ENCODE peak calls at places on chromosomes 4 and X, in four cellular contexts. L, D, M and S are unnamed samples.
A peak's percentile ranks its signal among the peaks of the same experiment; 100 is the strongest.

GRCh38 chr4:121070696-121071639 is 1.4 kb downstream of the NDNF start:
- DNase-seq in L (peak; percentile 13), D (peak; percentile 48), M (peak; percentile 25), S (no peak)

GRCh38 chr4:40662962-40663604 is 33.4 kb upstream of the RBM47 start:
- DNase-seq in L (peak; percentile 29), D (peak; percentile 23), M (no peak), S (no peak)

GRCh38 chr4:184506527-184507121 is 32.3 kb upstream of the IRF2 start:
- DNase-seq in L (no peak), D (no peak), M (peak; percentile 8), S (no peak)

GRCh38 chr4:61817071-61817470 is 616.9 kb downstream of the ADGRL3 start:
- DNase-seq in L (no peak), D (no peak), M (no peak), S (no peak)

GRCh38 chrX:144275403-144275802 is 391.5 kb downstream of the UBE2NL start:
- DNase-seq in L (no peak), D (no peak), M (no peak), S (no peak)

GRCh38 chr4:156329779-156330178 is 376.1 kb upstream of the CTSO start:
- DNase-seq in L (no peak), D (no peak), M (no peak), S (no peak)

GRCh38 chr4:47686294-47686872 is 151.5 kb downstream of the CORIN start:
- DNase-seq in L (no peak), D (peak; percentile 63), M (peak; percentile 6), S (peak; percentile 43)

GRCh38 chrX:111283446-111283845 is 13.2 kb upstream of the CAPN6 start:
- DNase-seq in L (no peak), D (no peak), M (no peak), S (no peak)

GRCh38 chr4:17115546-17115945 is 217.1 kb upstream of the LDB2 start:
- DNase-seq in L (no peak), D (no peak), M (no peak), S (no peak)

GRCh38 chr4:7904108-7904516 is 35.5 kb downstream of the AFAP1 start:
- DNase-seq in L (no peak), D (no peak), M (no peak), S (no peak)

GRCh38 chrX:81259008-81259713 is 57.3 kb downstream of the SH3BGRL start:
- DNase-seq in L (no peak), D (no peak), M (no peak), S (no peak)

GRCh38 chr4:40722576-40723161 is 27.1 kb upstream of the NSUN7 start:
- DNase-seq in L (no peak), D (no peak), M (no peak), S (no peak)

GRCh38 chr4:33369366-33369899 is 2649.3 kb downstream of the PCDH7 start:
- DNase-seq in L (no peak), D (no peak), M (no peak), S (peak; percentile 66)

GRCh38 chr4:83219344-83219990 is 65.1 kb downstream of the COQ2 start:
- DNase-seq in L (no peak), D (no peak), M (no peak), S (no peak)

GRCh38 chr4:89324671-89325070 is 17.1 kb upstream of the GPRIN3 start:
- DNase-seq in L (no peak), D (no peak), M (no peak), S (no peak)

GRCh38 chr4:141210168-141210567 is 10.5 kb upstream of the ZNF330 start:
- DNase-seq in L (no peak), D (no peak), M (no peak), S (no peak)

GRCh38 chr4:2941138-2942036 is 21.8 kb downstream of the NOP14 start:
- DNase-seq in L (no peak), D (peak; percentile 10), M (no peak), S (no peak)

GRCh38 chr4:153785830-153786721 is 2.8 kb downstream of the SFRP2 start:
- DNase-seq in L (peak; percentile 40), D (no peak), M (no peak), S (peak; percentile 26)

GRCh38 chr4:69056921-69057562 is 39.2 kb upstream of the UGT2B7 start:
- DNase-seq in L (no peak), D (no peak), M (no peak), S (no peak)

GRCh38 chr4:120853101-120853940 is 69.2 kb downstream of the PRDM5 start:
- DNase-seq in L (no peak), D (no peak), M (no peak), S (no peak)

GRCh38 chrX:151753313-151754041 is 18.9 kb downstream of the CNGA2 start:
- DNase-seq in L (peak; percentile 56), D (peak; percentile 54), M (peak; percentile 50), S (peak; percentile 13)

GRCh38 chrX:53882331-53882730 is 161.9 kb downstream of the PHF8 start:
- DNase-seq in L (peak; percentile 1), D (peak; percentile 31), M (peak; percentile 5), S (no peak)

GRCh38 chrX:33195698-33196097 is 15.7 kb downstream of the DMD start:
- DNase-seq in L (no peak), D (no peak), M (no peak), S (no peak)

GRCh38 chr4:120714581-120714980 is 207.9 kb downstream of the PRDM5 start:
- DNase-seq in L (no peak), D (no peak), M (no peak), S (no peak)

GRCh38 chr4:63563288-63564014 is 845.8 kb downstream of the TECRL start:
- DNase-seq in L (no peak), D (no peak), M (no peak), S (no peak)

GRCh38 chrX:38656350-38656915 is 95.1 kb downstream of the TSPAN7 start:
- DNase-seq in L (no peak), D (no peak), M (no peak), S (no peak)

GRCh38 chr4:142331132-142331531 is 515.0 kb downstream of the INPP4B start:
- DNase-seq in L (no peak), D (peak; percentile 25), M (no peak), S (no peak)

GRCh38 chr4:3791256-3791655 is 25.1 kb downstream of the ADRA2C start:
- DNase-seq in L (no peak), D (no peak), M (no peak), S (no peak)

GRCh38 chrX:8879750-8880149 is 78.6 kb upstream of the FAM9A start:
- DNase-seq in L (no peak), D (peak; percentile 19), M (peak; percentile 1), S (no peak)

GRCh38 chr4:62087706-62088105 is 887.6 kb downstream of the ADGRL3 start:
- DNase-seq in L (no peak), D (no peak), M (no peak), S (no peak)

GRCh38 chrX:131067846-131068745 is 9.9 kb downstream of the ARHGAP36 start:
- DNase-seq in L (no peak), D (no peak), M (no peak), S (no peak)

GRCh38 chr4:122403860-122404259 is 25.0 kb downstream of the ADAD1 start:
- DNase-seq in L (no peak), D (no peak), M (no peak), S (no peak)

GRCh38 chrX:53128097-53128749 is 34.3 kb downstream of the KANTR start:
- DNase-seq in L (no peak), D (no peak), M (no peak), S (no peak)

GRCh38 chrX:120790552-120790951 is 85.1 kb downstream of the CT47B1 start:
- DNase-seq in L (no peak), D (no peak), M (no peak), S (no peak)

GRCh38 chr4:153764611-153765368 is 5.0 kb upstream of the RNF175 start:
- DNase-seq in L (no peak), D (no peak), M (no peak), S (no peak)

GRCh38 chr4:39045791-39046221 is 13.6 kb upstream of the TMEM156 start:
- DNase-seq in L (no peak), D (no peak), M (no peak), S (no peak)

GRCh38 chr4:154959756-154960155 is 178.7 kb downstream of the RBM46 start:
- DNase-seq in L (no peak), D (no peak), M (no peak), S (no peak)

GRCh38 chrX:6432211-6432610 is 102.7 kb downstream of the VCX3A start:
- DNase-seq in L (no peak), D (no peak), M (no peak), S (no peak)

GRCh38 chr4:166066936-166067335 is 193.9 kb downstream of the TLL1 start:
- DNase-seq in L (no peak), D (no peak), M (no peak), S (no peak)

GRCh38 chr4:172740434-172740833 is 428.2 kb upstream of the GALNT7 start:
- DNase-seq in L (no peak), D (no peak), M (no peak), S (no peak)

GRCh38 chr4:128285085-128286023 is 2.3 kb downstream of the PGRMC2 start:
- DNase-seq in L (no peak), D (no peak), M (no peak), S (no peak)

GRCh38 chr4:128288689-128289106 is 1.1 kb upstream of the PGRMC2 start:
- DNase-seq in L (no peak), D (no peak), M (no peak), S (no peak)

GRCh38 chr4:128287871-128288688 is 467 bp upstream of the PGRMC2 start:
- DNase-seq in L (peak; percentile 65), D (peak; percentile 100), M (peak; percentile 83), S (peak; percentile 94)

GRCh38 chr4:128287159-128287870 is at the start of gene PGRMC2:
- DNase-seq in L (no peak), D (no peak), M (peak; percentile 8), S (no peak)

GRCh38 chr4:128286474-128287158 is 997 bp downstream of the PGRMC2 start:
- DNase-seq in L (no peak), D (no peak), M (peak; percentile 49), S (peak; percentile 22)
- TF ChIP-seq POLR2A in L (no peak), D (peak; percentile 71), M (no peak), S (no peak)

GRCh38 chr4:148335133-148335532 is 107.1 kb downstream of the NR3C2 start:
- DNase-seq in L (no peak), D (no peak), M (no peak), S (no peak)
- TF ChIP-seq POLR2A in L (no peak), D (no peak), M (no peak), S (no peak)

DNA sequence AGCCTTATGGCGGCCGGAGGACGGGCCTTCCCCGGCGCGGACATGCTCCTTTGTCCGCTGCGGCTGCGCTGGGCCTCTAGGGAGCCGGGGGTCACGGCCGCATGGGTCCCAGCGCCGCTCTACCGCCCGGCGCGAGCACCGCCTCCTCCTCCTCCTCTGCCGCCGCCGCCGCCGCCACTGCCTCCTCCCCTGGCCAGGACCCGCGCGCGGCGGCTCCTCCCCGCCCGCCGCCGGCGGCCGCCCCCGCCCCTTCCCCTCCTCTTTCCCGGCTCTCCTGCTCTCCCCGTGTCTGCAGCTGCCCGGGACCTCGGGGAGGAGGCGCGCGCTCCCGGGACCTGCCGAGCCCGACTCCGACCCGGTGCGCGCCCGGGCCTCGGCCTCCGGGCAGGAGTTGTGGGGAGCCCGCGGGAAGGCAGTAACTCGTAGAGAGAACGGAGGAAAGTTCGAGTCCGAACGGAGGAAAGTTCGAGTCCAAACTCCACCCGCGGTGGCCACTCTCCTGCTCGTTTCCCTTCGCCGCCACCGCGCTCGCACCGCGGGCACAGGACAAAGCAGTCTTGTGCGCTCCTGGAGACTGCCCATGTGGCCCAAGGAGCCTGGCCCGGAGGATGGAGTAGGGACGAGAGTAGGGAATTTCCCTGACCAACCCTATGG is at the start of gene ADGRA3:
- DNase-seq in L (peak; percentile 57), D (peak; percentile 83), M (peak; percentile 50), S (no peak)
- TF ChIP-seq POLR2A in L (peak; percentile 49), D (peak; percentile 71), M (peak; percentile 53), S (peak; percentile 40)

GRCh38 chr4:186227221-186227620 is at the start of gene KLKB1:
- DNase-seq in L (no peak), D (no peak), M (no peak), S (no peak)
- TF ChIP-seq POLR2A in L (no peak), D (no peak), M (no peak), S (no peak)